ENCODE peak calls at places on chromosomes 5 and 9, in nine cellular contexts. E is HuH-7; O is stimulated activated CD8-positive, alpha-beta memory T cell treated with anti-CD3 and anti-CD28 coated beads, Interleukin-7, amount 100 ng/mL, for 48 hours; P is iris pigment epithelial cell; N is GOT3; B is WERI-Rb-1; S is GM23248; W is smooth muscle cell of the brain vasculature; C is Daoy. Y is an unnamed sample.

GRCh38 chr9:114409103-114409780 is 21.5 kb upstream of the AKNA start:
- DNase-seq in C (peak), O (no peak), S (peak), P (peak), W (no peak), N (no peak), E (no peak), B (no peak), Y (no peak)

GRCh38 chr5:150489358-150490295 is 18.3 kb upstream of the NDST1 start:
- DNase-seq in C (no peak), P (peak), B (no peak), S (peak), N (no peak), E (no peak), O (no peak), W (no peak), Y (peak)

GRCh38 chr9:101601904-101602765 is 7.4 kb upstream of the PPP3R2 start:
- DNase-seq in E (peak), N (no peak), B (peak), C (peak), O (no peak), P (peak), S (peak), W (peak), Y (no peak)

GRCh38 chr9:90331826-90332575 is 310.6 kb downstream of the DIRAS2 start:
- DNase-seq in E (no peak), W (no peak), S (peak), N (no peak), C (peak), P (peak), O (no peak), B (no peak), Y (no peak)

GRCh38 chr9:134560206-134560605 is 81.4 kb upstream of the COL5A1 start:
- DNase-seq in C (no peak), W (no peak), P (no peak), S (no peak), B (no peak), O (no peak), N (no peak), E (no peak), Y (peak)

GRCh38 chr9:99824378-99825157 is 2.9 kb downstream of the NR4A3 start:
- DNase-seq in N (no peak), P (peak), W (no peak), B (peak), E (peak), C (peak), S (peak), O (no peak), Y (peak)

GRCh38 chr5:51201024-51201423 is 182.2 kb upstream of the ISL1 start:
- DNase-seq in E (no peak), B (no peak), W (no peak), S (no peak), O (no peak), P (no peak), C (no peak), N (no peak), Y (peak)

GRCh38 chr5:170597876-170598275 is 94.1 kb downstream of the KCNIP1 start:
- DNase-seq in W (no peak), S (peak), O (no peak), E (no peak), N (no peak), P (no peak), B (no peak), C (peak), Y (no peak)

GRCh38 chr9:121269030-121269887 is 1.3 kb downstream of the GSN start:
- DNase-seq in B (peak), C (peak), P (no peak), E (no peak), N (no peak), S (peak), W (no peak), O (no peak), Y (no peak)

GRCh38 chr5:81209869-81210268 is 23.3 kb upstream of the CKMT2 start:
- DNase-seq in B (no peak), E (no peak), P (no peak), O (peak), C (no peak), N (no peak), W (no peak), S (no peak), Y (no peak)

GRCh38 chr9:129321511-129322021 is 143.5 kb upstream of the IER5L start:
- DNase-seq in C (no peak), N (no peak), P (no peak), W (no peak), B (peak), E (no peak), O (no peak), S (no peak), Y (no peak)

GRCh38 chr5:96509721-96510383 is 76.8 kb upstream of the PCSK1 start:
- DNase-seq in P (peak), O (no peak), W (no peak), E (peak), N (no peak), C (peak), S (peak), B (no peak), Y (no peak)

GRCh38 chr9:129627556-129628492 is 1.9 kb downstream of the NTMT1 start:
- DNase-seq in B (no peak), O (no peak), P (peak), C (no peak), E (no peak), W (peak), N (no peak), S (peak), Y (no peak)

GRCh38 chr5:157714480-157714879 is 16.7 kb upstream of the THG1L start:
- DNase-seq in S (peak), N (no peak), E (no peak), B (no peak), W (no peak), C (no peak), O (no peak), P (no peak), Y (no peak)

GRCh38 chr5:98934581-98934980 is 5.8 kb upstream of the CHD1 start:
- DNase-seq in S (peak), C (no peak), W (no peak), N (no peak), P (peak), E (no peak), O (no peak), B (no peak), Y (no peak)

GRCh38 chr9:77827104-77827784 is 179.1 kb upstream of the GNA14 start:
- DNase-seq in P (no peak), O (no peak), S (no peak), W (no peak), N (no peak), B (no peak), C (no peak), E (peak), Y (no peak)

GRCh38 chr9:33737811-33738606 is 57.4 kb upstream of the PRSS3 start:
- DNase-seq in C (peak), N (no peak), E (peak), B (peak), W (peak), P (peak), S (peak), O (no peak), Y (no peak)

GRCh38 chr5:8829322-8830029 is 716.4 kb downstream of the SEMA5A start:
- DNase-seq in B (no peak), C (peak), E (no peak), S (peak), O (no peak), W (peak), P (peak), N (peak), Y (no peak)

GRCh38 chr9:4301971-4302427 is 2.1 kb upstream of the GLIS3 start:
- DNase-seq in P (peak), W (peak), N (peak), S (peak), E (no peak), C (peak), B (no peak), O (no peak), Y (no peak)

GRCh38 chr5:141077826-141078225 is 16.6 kb upstream of the PCDHB2 start:
- DNase-seq in N (no peak), O (no peak), P (no peak), B (no peak), C (no peak), E (no peak), S (no peak), W (no peak), Y (no peak)

GRCh38 chr9:14993891-14994554 is 83.8 kb upstream of the FREM1 start:
- DNase-seq in E (no peak), S (peak), C (no peak), O (no peak), N (no peak), W (no peak), B (no peak), P (no peak), Y (no peak)

GRCh38 chr5:154866841-154867240 is 8.4 kb downstream of the CNOT8 start:
- DNase-seq in N (no peak), S (no peak), O (no peak), P (no peak), C (no peak), B (no peak), E (no peak), W (no peak), Y (no peak)

GRCh38 chr9:18384066-18384465 is 89.9 kb upstream of the ADAMTSL1 start:
- DNase-seq in E (no peak), B (no peak), P (no peak), C (no peak), O (no peak), N (no peak), W (no peak), S (peak), Y (no peak)

GRCh38 chr5:142253938-142254895 is 70.6 kb downstream of the SPRY4 start:
- DNase-seq in W (no peak), C (peak), O (no peak), E (no peak), N (no peak), S (peak), B (no peak), P (peak), Y (no peak)

GRCh38 chr5:172533058-172533398 is 78.7 kb upstream of the SH3PXD2B start:
- DNase-seq in C (no peak), P (no peak), B (no peak), S (no peak), O (no peak), N (no peak), E (no peak), W (no peak), Y (no peak)

GRCh38 chr5:57804007-57804444 is 321.4 kb upstream of the ACTBL2 start:
- DNase-seq in C (peak), N (no peak), W (no peak), O (no peak), P (peak), E (no peak), S (peak), B (no peak), Y (no peak)

GRCh38 chr9:77454668-77455067 is 193.5 kb downstream of the GNA14 start:
- DNase-seq in W (peak), B (no peak), O (no peak), S (peak), C (no peak), E (no peak), N (no peak), P (peak), Y (no peak)

GRCh38 chr5:137118629-137119028 is 380.5 kb downstream of the SPOCK1 start:
- DNase-seq in P (no peak), E (no peak), S (no peak), B (no peak), O (no peak), N (no peak), W (no peak), C (no peak), Y (no peak)

GRCh38 chr5:54518146-54519082 is 855 bp downstream of the SNX18 start:
- DNase-seq in E (peak), N (peak), P (peak), C (peak), S (peak), B (peak), O (peak), W (no peak), Y (peak)

GRCh38 chr5:35920890-35921289 is 17.5 kb downstream of the CAPSL start:
- DNase-seq in S (peak), C (peak), N (no peak), O (no peak), P (no peak), W (no peak), B (peak), E (peak), Y (no peak)

GRCh38 chr9:108621991-108622390 is 233.8 kb downstream of the ACTL7B start:
- DNase-seq in C (peak), N (no peak), W (no peak), P (no peak), O (no peak), S (no peak), B (no peak), E (no peak), Y (no peak)

GRCh38 chr5:8184455-8185063 is 315.6 kb downstream of the MTRR start:
- DNase-seq in E (peak), P (peak), N (no peak), C (peak), O (peak), S (peak), B (peak), W (no peak), Y (peak)

GRCh38 chr5:31021181-31021624 is 172.3 kb upstream of the CDH6 start:
- DNase-seq in B (no peak), P (peak), O (no peak), W (no peak), N (no peak), S (peak), C (no peak), E (no peak), Y (no peak)

GRCh38 chr9:32260481-32260880 is 124.0 kb upstream of the ACO1 start:
- DNase-seq in B (no peak), S (no peak), N (no peak), C (no peak), W (no peak), P (no peak), O (no peak), E (no peak), Y (no peak)

GRCh38 chr5:28344803-28345433 is 1306.5 kb upstream of the CDH9 start:
- DNase-seq in E (peak), S (peak), W (no peak), O (no peak), B (peak), P (peak), N (no peak), C (peak), Y (no peak)

GRCh38 chr5:7244208-7244607 is 151.7 kb upstream of the ADCY2 start:
- DNase-seq in C (no peak), B (no peak), N (no peak), O (no peak), S (no peak), E (no peak), W (no peak), P (no peak), Y (peak)